ENCODE peak calls at places on chromosome 22, in four cellular contexts. K, T, L and O are unnamed samples.

GRCh38 chr22:19974233-19974861 is 32.7 kb upstream of the TXNRD2 start:
- DNase-seq in K (peak), T (no peak), L (no peak), O (no peak)

GRCh38 chr22:32628626-32629587 is 154.3 kb downstream of the FBXO7 start:
- DNase-seq in K (no peak), T (no peak), L (no peak), O (no peak)

GRCh38 chr22:22705328-22706100 is 61.1 kb downstream of the GGTLC2 start:
- DNase-seq in K (no peak), T (no peak), L (no peak), O (no peak)

GRCh38 chr22:44304354-44304753 is 8.4 kb downstream of the SHISAL1 start:
- DNase-seq in K (no peak), T (peak), L (no peak), O (no peak)

GRCh38 chr22:50010676-50011446 is 1.7 kb downstream of the IL17REL start:
- DNase-seq in K (peak), T (no peak), L (no peak), O (no peak)

GRCh38 chr22:22928666-22929380 is 41.2 kb downstream of the IGLL5 start:
- DNase-seq in K (no peak), T (no peak), L (no peak), O (peak)

GRCh38 chr22:50527921-50528681 is 1.7 kb downstream of the TYMP start:
- DNase-seq in K (no peak), T (no peak), L (no peak), O (no peak)

GRCh38 chr22:20440637-20441591 is 3.3 kb upstream of the SCARF2 start:
- DNase-seq in K (peak), T (no peak), L (no peak), O (no peak)

GRCh38 chr22:42780070-42780540 is 59.4 kb upstream of the A4GALT start:
- DNase-seq in K (no peak), T (peak), L (peak), O (peak)

GRCh38 chr22:44882226-44882905 is 127.4 kb downstream of the PHF21B start:
- DNase-seq in K (peak), T (no peak), L (no peak), O (no peak)

GRCh38 chr22:26585104-26585790 is 4.7 kb downstream of the TPST2 start:
- DNase-seq in K (peak), T (peak), L (no peak), O (no peak)

GRCh38 chr22:40904101-40904500 is 42.2 kb upstream of the DNAJB7 start:
- DNase-seq in K (no peak), T (no peak), L (no peak), O (no peak)

GRCh38 chr22:42294034-42294985 is 23.9 kb upstream of the TCF20 start:
- DNase-seq in K (peak), T (no peak), L (no peak), O (no peak)

GRCh38 chr22:25747245-25747944 is 5.4 kb downstream of the MYO18B start:
- DNase-seq in K (no peak), T (peak), L (no peak), O (no peak)

GRCh38 chr22:38831166-38831945 is 12.5 kb downstream of the NPTXR start:
- DNase-seq in K (no peak), T (no peak), L (no peak), O (no peak)

GRCh38 chr22:49856343-49856742 is 2.7 kb downstream of the ZBED4 start:
- DNase-seq in K (peak), T (no peak), L (no peak), O (no peak)

GRCh38 chr22:37626144-37626543 is 13.3 kb upstream of the SH3BP1 start:
- DNase-seq in K (peak), T (peak), L (no peak), O (no peak)

GRCh38 chr22:50209893-50210292 is 9.1 kb downstream of the SELENOO start:
- DNase-seq in K (peak), T (peak), L (peak), O (no peak)

GRCh38 chr22:38799265-38800002 is 5.5 kb upstream of the DNAL4 start:
- DNase-seq in K (no peak), T (no peak), L (no peak), O (no peak)

GRCh38 chr22:42065408-42066132 is 5.0 kb downstream of the NAGA start:
- DNase-seq in K (no peak), T (no peak), L (no peak), O (no peak)

GRCh38 chr22:37032535-37033460 is 13.3 kb downstream of the MPST start:
- DNase-seq in K (peak), T (peak), L (no peak), O (no peak)

GRCh38 chr22:44389181-44389580 is 76.4 kb upstream of the SHISAL1 start:
- DNase-seq in K (no peak), T (no peak), L (no peak), O (no peak)

GRCh38 chr22:50621491-50621880 is 6.5 kb downstream of the ARSA start:
- DNase-seq in K (peak), T (no peak), L (no peak), O (no peak)

GRCh38 chr22:44357962-44358553 is 45.3 kb upstream of the SHISAL1 start:
- DNase-seq in K (peak), T (peak), L (no peak), O (peak)

DNA sequence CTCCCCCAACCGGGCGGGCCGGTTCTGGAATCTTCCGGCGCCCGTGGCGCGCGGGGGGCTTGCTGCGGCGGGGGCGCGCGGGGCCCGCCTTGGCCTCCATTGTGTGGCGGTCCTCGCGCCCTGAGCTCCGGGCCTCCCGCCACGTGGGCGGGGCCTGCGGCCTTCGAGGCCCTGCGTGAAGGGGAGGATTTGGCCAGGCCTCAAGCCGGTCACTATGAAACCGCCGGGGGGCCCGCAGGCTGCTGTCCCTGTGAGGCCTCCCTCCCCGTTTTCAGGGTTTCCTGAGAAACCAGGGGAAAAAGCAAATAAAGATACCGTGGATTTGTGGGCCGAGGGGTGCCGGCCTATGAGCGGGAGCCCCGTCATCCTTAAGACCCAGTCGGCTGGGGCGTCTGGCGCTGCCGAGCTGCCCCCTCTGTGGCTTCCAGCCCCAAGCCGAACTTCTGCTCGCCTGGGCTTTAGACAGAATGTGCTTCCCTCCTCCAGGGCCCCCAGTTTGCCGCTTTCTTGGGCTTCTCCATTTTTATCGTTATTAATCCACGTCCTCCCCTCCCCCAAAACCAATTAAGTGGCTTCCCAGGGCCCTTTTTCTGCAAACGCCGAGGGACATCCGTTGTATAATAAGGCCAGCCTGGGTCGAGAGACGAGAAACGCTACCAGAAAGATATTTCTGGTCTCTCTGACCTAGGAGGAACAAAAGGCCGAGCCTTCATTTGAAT is 602 bp downstream of the EWSR1 start:
- DNase-seq in K (peak), T (peak), L (no peak), O (peak)
- H3K27ac ChIP-seq in K (peak), T (peak), L (peak), O (peak)

GRCh38 chr22:46738961-46739870 is 1.2 kb upstream of the CERK start:
- DNase-seq in K (peak), T (no peak), L (peak), O (peak)
- H3K27ac ChIP-seq in K (peak), T (peak), L (peak), O (peak)

GRCh38 chr22:17133137-17133536 is 12.0 kb upstream of the TMEM121B start:
- DNase-seq in K (no peak), T (no peak), L (no peak), O (no peak)
- H3K27ac ChIP-seq in K (no peak), T (no peak), L (no peak), O (no peak)

GRCh38 chr22:17943533-17944204 is 80.7 kb downstream of the MICAL3 start:
- DNase-seq in K (no peak), T (no peak), L (no peak), O (no peak)
- H3K27ac ChIP-seq in K (peak), T (peak), L (no peak), O (peak)

GRCh38 chr22:30572840-30573593 is 1.4 kb downstream of the GAL3ST1 start:
- DNase-seq in K (no peak), T (no peak), L (no peak), O (peak)

GRCh38 chr22:30574095-30574981 is at the start of gene GAL3ST1:
- DNase-seq in K (peak), T (no peak), L (no peak), O (peak)

GRCh38 chr22:30575859-30576258 is 1.4 kb upstream of the GAL3ST1 start:
- DNase-seq in K (no peak), T (no peak), L (no peak), O (no peak)

GRCh38 chr22:30573594-30574094 is 821 bp downstream of the GAL3ST1 start:
- DNase-seq in K (no peak), T (no peak), L (no peak), O (peak)

DNA sequence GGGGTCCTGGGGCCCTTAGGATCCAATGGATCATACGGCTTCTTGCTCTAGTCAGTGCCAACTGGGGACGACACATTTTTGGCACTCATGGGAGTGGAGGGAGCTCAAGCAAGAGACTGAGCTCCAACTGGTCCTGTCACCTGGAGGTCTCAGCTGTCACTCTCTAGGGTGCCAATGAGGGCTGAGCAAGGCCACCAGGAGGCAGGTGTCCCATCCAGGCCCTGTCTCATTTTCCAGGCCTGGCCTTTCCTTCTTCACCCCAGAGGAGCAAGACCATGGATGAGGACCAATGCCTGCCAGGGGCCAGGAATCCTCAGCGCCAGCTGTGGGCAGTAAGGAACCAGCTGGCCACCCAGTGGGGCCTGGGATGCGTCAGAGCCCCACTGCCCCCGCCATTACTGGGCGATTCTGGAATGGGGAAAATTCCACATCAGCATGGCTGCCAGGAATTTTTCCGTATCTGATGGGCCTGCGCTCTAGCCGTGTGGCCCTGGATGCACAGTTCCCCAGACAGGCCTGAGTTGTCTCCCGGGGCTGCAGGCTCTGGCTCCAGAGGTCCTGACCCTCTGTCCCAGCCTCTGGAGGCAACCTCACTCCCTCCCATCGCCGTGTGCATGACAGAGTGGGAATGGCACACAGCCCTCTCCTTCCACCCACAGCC is 676 bp upstream of the GAL3ST1 start:
- DNase-seq in K (peak), T (peak), L (no peak), O (peak)
- H3K27ac ChIP-seq in K (no peak), T (peak), L (no peak), O (peak)

DNA sequence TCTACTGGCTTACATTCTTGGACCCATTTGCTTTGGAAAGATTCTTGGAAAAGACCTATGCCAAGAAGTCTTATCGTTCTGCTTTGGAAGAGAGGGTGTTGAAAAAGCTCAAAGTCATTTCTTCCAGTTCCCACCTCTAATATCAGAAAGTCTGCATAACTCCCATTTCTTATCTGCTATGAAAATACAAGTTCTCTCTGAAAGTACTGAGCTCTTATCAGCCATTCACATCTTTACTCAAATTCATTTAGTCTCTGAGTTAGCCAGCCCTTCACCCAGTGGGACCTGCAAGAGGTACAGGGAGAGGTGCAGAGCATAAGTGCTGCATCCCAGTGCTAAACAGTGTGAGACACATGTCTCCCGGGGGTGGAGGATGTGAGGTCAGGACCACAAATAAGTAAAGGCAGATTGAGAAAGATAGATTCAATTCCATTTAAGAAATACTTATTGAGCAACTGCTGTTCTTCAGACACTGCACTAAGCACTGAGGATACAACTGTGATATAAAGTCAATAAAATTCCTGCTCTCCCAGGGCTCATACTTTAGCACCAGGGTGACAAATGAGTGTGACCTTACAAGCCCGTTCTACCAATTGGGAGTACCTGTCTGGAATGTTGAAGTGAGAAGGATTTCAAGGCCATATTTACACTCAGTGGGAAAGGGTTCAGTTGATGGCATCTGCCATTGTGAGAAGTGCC is 76.7 kb downstream of the PISD start:
- DNase-seq in K (no peak), T (no peak), L (no peak), O (no peak)
- H3K27ac ChIP-seq in K (no peak), T (no peak), L (no peak), O (no peak)